ENCODE peak calls at places on chromosomes 5 and 9, in seven cellular contexts. U is MCF 10A; Q is AG04449; Y is kidney epithelial cell; S is activated CD8-positive, alpha-beta T cell treated with anti-CD3 and anti-CD28 coated beads, Interleukin-2, amount 10 ng/mL, durations not matched to agents 7 days and 5 days; N is GDM1; R is iris pigment epithelial cell. B is an unnamed sample.

GRCh38 chr5:173612948-173613347 is 3.5 kb downstream of the BOD1 start:
- DNase-seq in U (peak), Q (no peak), Y (no peak), S (no peak), N (no peak), R (peak), B (no peak)

GRCh38 chr5:126884269-126884819 is 107.4 kb downstream of the LMNB1 start:
- DNase-seq in U (peak), Q (peak), Y (peak), S (no peak), N (no peak), R (peak), B (no peak)

GRCh38 chr5:141001854-141002666 is 35.8 kb downstream of the PCDHAC2 start:
- DNase-seq in U (peak), Q (no peak), Y (no peak), S (no peak), N (no peak), R (no peak), B (peak)

GRCh38 chr9:89882876-89883275 is 278.1 kb downstream of the GADD45G start:
- DNase-seq in U (no peak), Q (no peak), Y (no peak), S (peak), N (no peak), R (no peak), B (no peak)

GRCh38 chr5:179762079-179762780 is 29.6 kb downstream of the MAML1 start:
- DNase-seq in U (peak), Q (no peak), Y (no peak), S (peak), N (peak), R (peak), B (no peak)

GRCh38 chr5:168114444-168115017 is 176.9 kb upstream of the WWC1 start:
- DNase-seq in U (peak), Q (no peak), Y (no peak), S (peak), N (peak), R (peak), B (peak)

GRCh38 chr9:137828527-137829259 is 48.9 kb upstream of the CACNA1B start:
- DNase-seq in U (peak), Q (no peak), Y (no peak), S (peak), N (no peak), R (no peak), B (peak)

GRCh38 chr9:127136880-127137639 is 14.6 kb upstream of the ANGPTL2 start:
- DNase-seq in U (no peak), Q (no peak), Y (no peak), S (no peak), N (no peak), R (no peak), B (no peak)

GRCh38 chr9:69139596-69139995 is 34.5 kb upstream of the TJP2 start:
- DNase-seq in U (no peak), Q (no peak), Y (no peak), S (no peak), N (no peak), R (no peak), B (peak)

GRCh38 chr5:155735388-155735787 is 591.6 kb upstream of the SGCD start:
- DNase-seq in U (no peak), Q (no peak), Y (no peak), S (no peak), N (no peak), R (no peak), B (no peak)

GRCh38 chr9:88387733-88388202 is 476 bp upstream of the SPIN1 start:
- DNase-seq in U (peak), Q (no peak), Y (no peak), S (peak), N (peak), R (peak), B (peak)

GRCh38 chr5:97049175-97049574 is 93.2 kb downstream of the LIX1 start:
- DNase-seq in U (no peak), Q (no peak), Y (no peak), S (no peak), N (no peak), R (no peak), B (no peak)

GRCh38 chr5:116881921-116882531 is 307.4 kb upstream of the SEMA6A start:
- DNase-seq in U (no peak), Q (no peak), Y (no peak), S (no peak), N (no peak), R (no peak), B (no peak)

GRCh38 chr9:87324613-87325194 is 173.0 kb upstream of the DAPK1 start:
- DNase-seq in U (peak), Q (no peak), Y (no peak), S (no peak), N (peak), R (peak), B (no peak)

GRCh38 chr9:134455951-134456739 is 129.9 kb downstream of the RXRA start:
- DNase-seq in U (peak), Q (peak), Y (peak), S (peak), N (peak), R (peak), B (peak)

B was measured in upper lobe of left lung.